ENCODE peak calls at places on chromosomes 3 and 15, in seven cellular contexts. D is SK-N-SH, L is HCT116, C is H1, X is K562, G is GM12878, J is HepG2. Q is an unnamed sample.

GRCh38 chr3:114108137-114108536 is 51.6 kb downstream of the QTRT2 start:
- DNase-seq in D (no peak), L (no peak), C (no peak), X (no peak), G (no peak), J (no peak), Q (no peak)

GRCh38 chr3:71103430-71103881 is 480.1 kb downstream of the FOXP1 start:
- DNase-seq in D (peak; percentile 61), L (no peak), C (no peak), X (no peak), G (no peak), J (peak; percentile 40), Q (no peak)

GRCh38 chr15:63718590-63719035 is 115.1 kb downstream of the HERC1 start:
- DNase-seq in D (no peak), L (no peak), C (no peak), X (no peak), G (no peak), J (peak; percentile 60), Q (no peak)

GRCh38 chr15:26028086-26028740 is 165.1 kb upstream of the ATP10A start:
- DNase-seq in D (no peak), L (no peak), C (no peak), X (no peak), G (no peak), J (no peak), Q (no peak)

GRCh38 chr15:74497584-74497983 is 36.6 kb upstream of the UBL7 start:
- DNase-seq in D (no peak), L (no peak), C (no peak), X (no peak), G (peak; percentile 26), J (no peak), Q (no peak)

GRCh38 chr3:112746675-112747276 is 99.9 kb downstream of the CD200R1L start:
- DNase-seq in D (no peak), L (no peak), C (no peak), X (no peak), G (no peak), J (no peak), Q (no peak)

GRCh38 chr15:31434418-31435255 is 108.0 kb downstream of the KLF13 start:
- DNase-seq in D (no peak), L (no peak), C (no peak), X (no peak), G (peak; percentile 69), J (no peak), Q (no peak)

GRCh38 chr15:39358441-39359041 is 222.3 kb upstream of the THBS1 start:
- DNase-seq in D (no peak), L (no peak), C (no peak), X (peak; percentile 17), G (no peak), J (peak; percentile 18), Q (no peak)

DNA sequence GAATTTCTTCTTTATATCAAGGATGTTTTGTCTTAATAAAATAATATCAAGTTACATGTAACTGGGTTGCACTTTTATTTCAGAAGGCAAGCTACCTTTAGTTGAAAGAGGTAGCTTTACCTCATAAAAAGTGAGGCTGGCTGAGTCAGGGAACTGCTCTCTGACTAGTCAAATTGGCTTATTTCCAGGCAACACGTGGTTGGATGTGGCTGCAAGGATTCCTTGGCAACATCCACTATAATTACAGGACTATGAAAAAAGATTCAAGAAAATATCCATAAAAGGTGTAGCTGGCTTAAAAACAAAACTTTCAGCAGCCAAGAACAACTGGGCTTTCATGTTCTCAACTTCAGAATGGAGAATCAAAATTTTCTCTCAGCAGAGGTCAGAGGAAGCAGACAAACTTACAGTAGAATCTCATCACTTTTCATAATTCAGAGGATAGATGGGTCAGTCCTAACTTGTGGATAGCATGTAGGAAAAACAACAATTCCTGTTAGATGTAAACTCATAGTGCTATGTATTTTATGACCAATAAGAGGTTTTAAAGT is 779.1 kb downstream of the MECOM start:
- DNase-seq in D (no peak), L (no peak), C (no peak), X (no peak), G (no peak), J (no peak), Q (no peak)
- TF ChIP-seq YY1 in D (no peak), L (no peak), C (no peak), X (no peak), G (no peak), J (no peak), Q (no peak)

DNA sequence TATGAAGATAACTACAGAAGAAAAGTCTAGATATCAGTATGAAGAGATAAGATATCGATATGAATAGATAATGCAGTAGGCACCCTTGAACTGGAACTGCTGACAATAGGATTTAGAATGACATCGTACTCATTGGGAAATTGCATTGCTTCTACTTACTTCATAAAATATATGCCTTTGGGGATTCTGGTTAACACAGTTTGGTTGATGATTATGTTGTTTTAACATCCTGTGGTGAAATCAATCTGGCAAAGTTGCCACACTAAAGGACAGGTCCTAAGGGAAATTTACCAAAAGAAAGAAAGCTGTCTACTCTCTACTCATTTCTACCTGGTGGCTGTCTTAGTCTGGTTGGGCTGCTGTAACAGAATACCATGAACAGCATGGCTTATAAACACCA is 417.4 kb upstream of the DPH6 start:
- DNase-seq in D (no peak), L (no peak), C (no peak), X (no peak), G (no peak), J (no peak), Q (no peak)
- H3K9me3 ChIP-seq in D (no peaks in the 10 kb centered on the region), L (no peaks in the 10 kb centered on the region), C (no peaks in the 10 kb centered on the region), X (no peaks in the 10 kb centered on the region), G (no peaks in the 10 kb centered on the region), J (no peaks in the 10 kb centered on the region), Q (no peaks in the 10 kb centered on the region)

GRCh38 chr15:40956543-40956982 is 3.3 kb downstream of the CHAC1 start:
- DNase-seq in D (no peak), L (no peak), C (no peak), X (no peak), G (no peak), J (no peak), Q (no peak)
- H3K4me3 ChIP-seq in D (no peak overlapping the region), L (no peak overlapping the region), C (no peak overlapping the region), X (no peak overlapping the region), G (no peak overlapping the region), J (no peak overlapping the region), Q (no peak overlapping the region)

GRCh38 chr3:170159459-170159858 is 22.1 kb downstream of the PHC3 start:
- DNase-seq in D (no peak), L (no peak), C (no peak), X (no peak), G (no peak), J (no peak), Q (no peak)

GRCh38 chr3:170159933-170160332 is 21.6 kb downstream of the PHC3 start:
- DNase-seq in D (no peak), L (no peak), C (no peak), X (no peak), G (no peak), J (no peak), Q (no peak)

GRCh38 chr3:170155604-170156003 is 25.9 kb downstream of the PHC3 start:
- DNase-seq in D (no peak), L (no peak), C (no peak), X (no peak), G (no peak), J (no peak), Q (no peak)

GRCh38 chr3:170154084-170154483 is 27.4 kb downstream of the PHC3 start:
- DNase-seq in D (no peak), L (no peak), C (no peak), X (no peak), G (no peak), J (no peak), Q (no peak)

DNA sequence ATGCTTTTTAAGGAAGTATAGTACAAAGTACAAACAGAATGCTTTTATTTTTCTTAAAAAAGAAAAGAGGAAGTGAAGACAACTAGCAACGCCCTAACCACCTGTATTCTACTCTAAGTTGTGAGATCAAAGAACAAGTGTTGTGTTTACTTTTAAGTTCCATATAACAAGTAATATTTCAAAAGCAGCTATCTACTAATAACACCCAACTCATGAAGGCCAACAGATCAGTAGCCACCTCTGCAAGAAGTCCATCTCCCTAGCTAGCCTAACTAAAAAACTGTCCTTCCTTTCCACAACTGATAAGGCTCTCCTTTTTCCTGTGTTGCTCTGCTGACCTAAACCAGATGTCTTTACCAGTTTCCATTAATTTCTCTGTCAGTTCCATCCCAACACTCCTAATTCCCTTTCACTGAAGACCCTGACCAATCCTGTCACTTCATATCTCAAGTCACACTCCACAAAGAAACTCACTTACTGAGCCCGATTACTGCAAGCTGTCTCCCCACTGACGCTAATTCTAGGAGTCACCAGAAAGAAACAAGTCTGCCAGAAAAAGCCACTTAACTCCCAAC is 26.9 kb downstream of the PHC3 start:
- DNase-seq in D (peak; percentile 38), L (no peak), C (no peak), X (no peak), G (peak; percentile 56), J (no peak), Q (no peak)
- TF ChIP-seq YY1 in D (no peak), L (no peak), C (no peak), X (no peak), G (no peak), J (no peak), Q (no peak)

DNA sequence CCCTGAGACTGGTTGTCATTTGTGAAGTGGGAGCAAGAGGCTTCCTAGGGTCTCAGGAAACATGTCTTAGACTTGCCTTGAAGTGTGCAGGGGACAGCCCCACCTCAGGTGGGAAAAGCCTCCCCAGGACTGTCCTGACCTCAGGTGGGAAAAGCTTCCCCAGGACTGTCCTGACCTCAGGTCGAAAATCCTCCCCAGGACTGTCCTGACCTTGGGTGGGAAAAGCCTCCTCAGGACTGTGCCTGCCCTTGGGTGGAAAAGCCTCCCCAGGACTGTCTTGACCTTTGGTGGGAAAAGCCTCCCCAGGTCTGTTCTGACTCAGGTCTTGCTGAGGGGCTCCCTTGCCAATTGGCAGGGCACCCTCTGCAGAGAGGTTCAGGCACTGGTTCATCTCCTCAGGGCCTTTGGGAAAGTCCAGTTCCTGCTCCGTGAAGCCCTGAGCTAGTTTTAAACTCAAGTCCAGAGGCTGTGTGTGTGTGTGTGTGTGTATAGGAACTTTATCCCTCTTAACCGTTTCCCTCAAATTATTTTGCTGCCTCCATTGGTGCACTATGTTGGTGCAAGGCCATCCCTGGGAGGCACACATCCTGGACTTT is 64.7 kb downstream of the WNT7A start:
- DNase-seq in D (no peak), L (no peak), C (no peak), X (no peak), G (no peak), J (no peak), Q (no peak)
- H3K9me3 ChIP-seq in D (no peaks in the 10 kb centered on the region), L (peaks cover 23% of the 10 kb centered on the region), C (peaks cover 39% of the 10 kb centered on the region), X (peaks cover 18% of the 10 kb centered on the region), G (peaks cover 9% of the 10 kb centered on the region), J (no peaks in the 10 kb centered on the region), Q (peaks cover 49% of the 10 kb centered on the region)

GRCh38 chr3:175792245-175792644 is 933.1 kb downstream of the NAALADL2 start:
- DNase-seq in D (no peak), L (no peak), C (no peak), X (no peak), G (no peak), J (no peak), Q (no peak)
- H3K4me3 ChIP-seq in D (no peak overlapping the region), L (no peak overlapping the region), C (no peak overlapping the region), X (no peak overlapping the region), G (no peak overlapping the region), J (no peak overlapping the region), Q (no peak overlapping the region)

DNA sequence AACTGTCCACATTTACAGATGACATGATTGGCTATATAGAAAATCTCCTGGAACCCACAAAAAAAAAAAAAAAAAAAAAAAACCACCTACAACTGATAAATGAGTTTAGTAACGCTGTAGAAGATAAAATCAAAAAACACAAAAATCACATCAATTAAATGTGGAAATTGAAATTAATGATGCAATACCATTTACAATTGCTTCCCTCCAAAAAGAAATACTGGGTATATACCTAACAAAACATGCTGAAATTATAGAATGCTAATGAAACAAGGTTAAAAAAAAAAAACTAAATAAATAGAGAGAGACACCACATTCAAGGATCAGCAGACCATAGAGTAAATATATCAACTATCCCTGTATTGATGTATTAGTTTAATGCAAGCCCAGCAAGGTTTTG is 215.7 kb downstream of the ULK4 start:
- DNase-seq in D (no peak), L (no peak), C (no peak), X (no peak), G (no peak), J (no peak), Q (no peak)
- TF ChIP-seq YY1 in D (no peak), L (no peak), C (no peak), X (no peak), G (no peak), J (no peak), Q (no peak)